ENCODE peak calls at places on chromosomes 4 and X, in seven cellular contexts. One of them, this sample, is unnamed.

GRCh38 chr4:81003549-81004240 is 26.8 kb upstream of the BMP3 start:
- DNase-seq in left ventricle myocardium inferior: no peak
- DNase-seq in ascending aorta: no peak
- DNase-seq in right lobe of liver: no peak
- DNase-seq in heart right ventricle: no peak
- DNase-seq in fibroblast of lung: no peak
- DNase-seq in cardiac muscle cell: no peak
- DNase-seq in this sample: no peak

GRCh38 chrX:320126-320783 is 1.7 kb upstream of the GTPBP6 start:
- DNase-seq in left ventricle myocardium inferior: peak; percentile 28
- DNase-seq in ascending aorta: peak; percentile 67
- DNase-seq in right lobe of liver: no peak
- DNase-seq in heart right ventricle: no peak
- DNase-seq in fibroblast of lung: peak; percentile 28
- DNase-seq in cardiac muscle cell: no peak
- DNase-seq in this sample: no peak

GRCh38 chrX:42530027-42530426 is 247.9 kb downstream of the PPP1R2C start:
- DNase-seq in left ventricle myocardium inferior: no peak
- DNase-seq in ascending aorta: no peak
- DNase-seq in right lobe of liver: no peak
- DNase-seq in heart right ventricle: no peak
- DNase-seq in fibroblast of lung: peak; percentile 30
- DNase-seq in cardiac muscle cell: peak; percentile 7
- DNase-seq in this sample: no peak

GRCh38 chrX:24703185-24703494 is 9.4 kb downstream of the POLA1 start:
- DNase-seq in left ventricle myocardium inferior: no peak
- DNase-seq in ascending aorta: no peak
- DNase-seq in right lobe of liver: no peak
- DNase-seq in heart right ventricle: no peak
- DNase-seq in fibroblast of lung: no peak
- DNase-seq in cardiac muscle cell: no peak
- DNase-seq in this sample: no peak

GRCh38 chrX:68511255-68511654 is 12.4 kb downstream of the YIPF6 start:
- DNase-seq in left ventricle myocardium inferior: no peak
- DNase-seq in ascending aorta: no peak
- DNase-seq in right lobe of liver: no peak
- DNase-seq in heart right ventricle: no peak
- DNase-seq in fibroblast of lung: peak; percentile 49
- DNase-seq in cardiac muscle cell: peak; percentile 51
- DNase-seq in this sample: no peak

GRCh38 chr4:122701061-122701460 is 31.4 kb upstream of the BBS12 start:
- DNase-seq in left ventricle myocardium inferior: no peak
- DNase-seq in ascending aorta: no peak
- DNase-seq in right lobe of liver: no peak
- DNase-seq in heart right ventricle: no peak
- DNase-seq in fibroblast of lung: no peak
- DNase-seq in cardiac muscle cell: no peak
- DNase-seq in this sample: no peak

GRCh38 chrX:54495814-54496516 is at the start of gene FGD1:
- DNase-seq in left ventricle myocardium inferior: peak; percentile 77
- DNase-seq in ascending aorta: peak; percentile 76
- DNase-seq in right lobe of liver: peak; percentile 66
- DNase-seq in heart right ventricle: peak; percentile 79
- DNase-seq in fibroblast of lung: peak; percentile 56
- DNase-seq in cardiac muscle cell: peak; percentile 74
- DNase-seq in this sample: peak; percentile 52

GRCh38 chr4:40308528-40309122 is 26.5 kb upstream of the CHRNA9 start:
- DNase-seq in left ventricle myocardium inferior: no peak
- DNase-seq in ascending aorta: no peak
- DNase-seq in right lobe of liver: no peak
- DNase-seq in heart right ventricle: no peak
- DNase-seq in fibroblast of lung: no peak
- DNase-seq in cardiac muscle cell: no peak
- DNase-seq in this sample: no peak

GRCh38 chrX:137352101-137352660 is 213.7 kb upstream of the ZIC3 start:
- DNase-seq in left ventricle myocardium inferior: no peak
- DNase-seq in ascending aorta: no peak
- DNase-seq in right lobe of liver: no peak
- DNase-seq in heart right ventricle: no peak
- DNase-seq in fibroblast of lung: no peak
- DNase-seq in cardiac muscle cell: no peak
- DNase-seq in this sample: no peak

GRCh38 chrX:2485460-2485753 is 15.4 kb downstream of the DHRSX start:
- DNase-seq in left ventricle myocardium inferior: no peak
- DNase-seq in ascending aorta: no peak
- DNase-seq in right lobe of liver: no peak
- DNase-seq in heart right ventricle: no peak
- DNase-seq in fibroblast of lung: peak; percentile 62
- DNase-seq in cardiac muscle cell: no peak
- DNase-seq in this sample: no peak
- H3K27ac ChIP-seq in left ventricle myocardium inferior: peak overlapping the region; percentile 84
- H3K27ac ChIP-seq in ascending aorta: peak overlapping the region; percentile 52
- H3K27ac ChIP-seq in right lobe of liver: no peak overlapping the region
- H3K27ac ChIP-seq in heart right ventricle: peak overlapping the region; percentile 72
- H3K27ac ChIP-seq in fibroblast of lung: peak overlapping the region; percentile 90
- H3K27ac ChIP-seq in cardiac muscle cell: no peak overlapping the region
- H3K27ac ChIP-seq in this sample: peak overlapping the region; percentile 73

DNA sequence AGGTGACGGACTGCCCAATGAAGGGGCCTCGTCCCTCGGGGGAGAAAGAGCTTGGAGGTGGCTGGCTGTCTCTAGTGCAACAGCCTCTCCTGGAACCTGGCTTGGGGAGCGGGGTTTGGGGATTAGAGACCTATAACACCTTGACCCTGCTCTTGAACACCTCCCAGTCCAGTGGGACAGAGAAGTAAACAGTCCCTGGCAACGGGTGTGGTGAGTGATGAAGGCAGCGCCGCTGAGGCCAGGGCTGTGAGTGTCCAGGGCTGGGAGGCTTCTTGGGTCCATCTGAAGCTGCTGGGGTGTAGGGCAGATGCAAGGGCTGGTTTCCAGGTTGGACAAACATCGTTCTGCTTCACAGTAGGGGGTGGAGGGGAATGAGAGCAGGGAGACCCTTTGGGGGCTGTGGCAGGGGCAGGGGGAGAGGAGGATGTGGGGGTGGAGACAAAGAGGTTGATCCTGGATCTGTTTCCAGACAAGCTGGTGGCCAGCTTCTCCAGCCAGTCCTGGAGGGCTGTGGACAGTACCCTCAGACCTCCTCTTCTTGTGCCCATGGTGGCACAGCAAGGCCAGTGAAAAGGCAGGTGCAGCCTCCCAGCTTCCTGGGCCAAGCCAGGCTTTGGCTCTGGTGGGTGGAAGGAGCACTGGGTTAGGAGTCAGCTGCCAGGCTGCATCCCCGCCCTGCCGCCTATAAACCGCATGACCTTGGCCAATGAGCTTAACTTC is 3.8 kb downstream of the NSG1 start:
- DNase-seq in left ventricle myocardium inferior: no peak
- DNase-seq in ascending aorta: no peak
- DNase-seq in right lobe of liver: no peak
- DNase-seq in heart right ventricle: no peak
- DNase-seq in fibroblast of lung: no peak
- DNase-seq in cardiac muscle cell: no peak
- DNase-seq in this sample: no peak
- H3K27ac ChIP-seq in left ventricle myocardium inferior: no peak overlapping the region
- H3K27ac ChIP-seq in ascending aorta: no peak overlapping the region
- H3K27ac ChIP-seq in right lobe of liver: no peak overlapping the region
- H3K27ac ChIP-seq in heart right ventricle: no peak overlapping the region
- H3K27ac ChIP-seq in fibroblast of lung: no peak overlapping the region
- H3K27ac ChIP-seq in cardiac muscle cell: no peak overlapping the region
- H3K27ac ChIP-seq in this sample: no peak overlapping the region

GRCh38 chrX:10619311-10620015 is 922 bp downstream of the MID1 start:
- DNase-seq in left ventricle myocardium inferior: no peak
- DNase-seq in ascending aorta: no peak
- DNase-seq in right lobe of liver: no peak
- DNase-seq in heart right ventricle: no peak
- DNase-seq in fibroblast of lung: no peak
- DNase-seq in cardiac muscle cell: peak; percentile 5
- DNase-seq in this sample: no peak
- H3K27ac ChIP-seq in left ventricle myocardium inferior: peak overlapping the region; percentile 73
- H3K27ac ChIP-seq in ascending aorta: peak overlapping the region; percentile 68
- H3K27ac ChIP-seq in right lobe of liver: peak overlapping the region; percentile 53
- H3K27ac ChIP-seq in heart right ventricle: no peak overlapping the region
- H3K27ac ChIP-seq in fibroblast of lung: peak overlapping the region; percentile 58
- H3K27ac ChIP-seq in cardiac muscle cell: peak overlapping the region; percentile 89
- H3K27ac ChIP-seq in this sample: peak overlapping the region; percentile 52

GRCh38 chrX:45323387-45323786 is 122.7 kb upstream of the DIPK2B start:
- DNase-seq in left ventricle myocardium inferior: no peak
- DNase-seq in ascending aorta: no peak
- DNase-seq in right lobe of liver: no peak
- DNase-seq in heart right ventricle: no peak
- DNase-seq in fibroblast of lung: no peak
- DNase-seq in cardiac muscle cell: no peak
- DNase-seq in this sample: no peak

GRCh38 chrX:45320191-45320590 is 119.5 kb upstream of the DIPK2B start:
- DNase-seq in left ventricle myocardium inferior: no peak
- DNase-seq in ascending aorta: no peak
- DNase-seq in right lobe of liver: no peak
- DNase-seq in heart right ventricle: no peak
- DNase-seq in fibroblast of lung: no peak
- DNase-seq in cardiac muscle cell: no peak
- DNase-seq in this sample: no peak

GRCh38 chrX:45324941-45325340 is 124.3 kb upstream of the DIPK2B start:
- DNase-seq in left ventricle myocardium inferior: no peak
- DNase-seq in ascending aorta: no peak
- DNase-seq in right lobe of liver: no peak
- DNase-seq in heart right ventricle: no peak
- DNase-seq in fibroblast of lung: peak; percentile 28
- DNase-seq in cardiac muscle cell: no peak
- DNase-seq in this sample: no peak

GRCh38 chrX:45322382-45322781 is 121.7 kb upstream of the DIPK2B start:
- DNase-seq in left ventricle myocardium inferior: no peak
- DNase-seq in ascending aorta: no peak
- DNase-seq in right lobe of liver: no peak
- DNase-seq in heart right ventricle: no peak
- DNase-seq in fibroblast of lung: peak; percentile 87
- DNase-seq in cardiac muscle cell: peak; percentile 35
- DNase-seq in this sample: peak; percentile 5

GRCh38 chrX:45322820-45323219 is 122.1 kb upstream of the DIPK2B start:
- DNase-seq in left ventricle myocardium inferior: no peak
- DNase-seq in ascending aorta: no peak
- DNase-seq in right lobe of liver: no peak
- DNase-seq in heart right ventricle: no peak
- DNase-seq in fibroblast of lung: peak; percentile 39
- DNase-seq in cardiac muscle cell: no peak
- DNase-seq in this sample: no peak
- H3K27ac ChIP-seq in left ventricle myocardium inferior: no peak overlapping the region
- H3K27ac ChIP-seq in ascending aorta: no peak overlapping the region
- H3K27ac ChIP-seq in right lobe of liver: no peak overlapping the region
- H3K27ac ChIP-seq in heart right ventricle: no peak overlapping the region
- H3K27ac ChIP-seq in fibroblast of lung: peak overlapping the region; percentile 37
- H3K27ac ChIP-seq in cardiac muscle cell: no peak overlapping the region
- H3K27ac ChIP-seq in this sample: no peak overlapping the region